ENCODE peak calls at places on chromosomes 12 and 14, in five cellular contexts. Y, L, Q, X and O are unnamed samples.

GRCh38 chr14:64788706-64789105 is 84.5 kb downstream of the PLEKHG3 start:
- DNase-seq in Y (peak), Q (no peak), L (no peak), X (peak), O (peak)

GRCh38 chr12:5689773-5690172 is 255.3 kb downstream of the ANO2 start:
- DNase-seq in L (no peak), X (no peak), Y (no peak), Q (no peak), O (no peak)

GRCh38 chr14:28661171-28661772 is 105.3 kb upstream of the FOXG1 start:
- DNase-seq in X (peak), Y (no peak), L (no peak), Q (no peak), O (peak)

GRCh38 chr12:87793134-87793533 is 236.1 kb downstream of the C12orf50 start:
- DNase-seq in Y (no peak), Q (no peak), L (no peak), X (no peak), O (no peak)

GRCh38 chr12:68016136-68016535 is 26.9 kb downstream of the IFNG-AS1 start:
- DNase-seq in Q (no peak), X (no peak), Y (no peak), L (no peak), O (no peak)

GRCh38 chr14:20956376-20956976 is 1.2 kb downstream of the RNASE2 start:
- DNase-seq in L (no peak), Y (no peak), X (no peak), Q (no peak), O (no peak)

GRCh38 chr12:76402259-76402658 is 54.0 kb upstream of the BBS10 start:
- DNase-seq in L (no peak), X (no peak), Q (no peak), Y (no peak), O (no peak)

GRCh38 chr12:98578821-98579220 is 14.7 kb upstream of the SLC25A3 start:
- DNase-seq in L (no peak), Q (no peak), X (no peak), Y (no peak), O (no peak)

GRCh38 chr12:112303004-112303403 is 79.2 kb downstream of the HECTD4 start:
- DNase-seq in L (peak), X (peak), Q (peak), Y (peak), O (peak)

GRCh38 chr12:95022477-95022876 is 19.0 kb upstream of the NDUFA12 start:
- DNase-seq in X (no peak), Y (no peak), Q (no peak), L (no peak), O (no peak)

GRCh38 chr14:61111145-61112130 is 130.4 kb downstream of the SLC38A6 start:
- DNase-seq in X (no peak), Y (no peak), Q (no peak), L (no peak), O (peak)

GRCh38 chr12:55037349-55037748 is 17.6 kb downstream of the NEUROD4 start:
- DNase-seq in X (no peak), L (no peak), Q (no peak), Y (no peak), O (no peak)

GRCh38 chr12:62787023-62787422 is 147.9 kb downstream of the PPM1H start:
- DNase-seq in Q (no peak), X (no peak), Y (no peak), L (no peak), O (no peak)

GRCh38 chr14:23183479-23183878 is at the start of gene SLC7A8:
- DNase-seq in Y (no peak), Q (no peak), L (peak), X (no peak), O (no peak)

GRCh38 chr12:39011161-39011560 is 105.8 kb upstream of the CPNE8 start:
- DNase-seq in L (no peak), Y (no peak), X (no peak), Q (no peak), O (no peak)

GRCh38 chr14:67554341-67554740 is 21.3 kb downstream of the PLEKHH1 start:
- DNase-seq in L (no peak), X (no peak), Y (no peak), Q (no peak), O (no peak)

GRCh38 chr12:113185180-113186032 is at the start of the genes DDX54 and RITA1:
- DNase-seq in L (peak), X (peak), Y (peak), Q (peak), O (no peak)

GRCh38 chr12:95724767-95725166 is 65.8 kb downstream of the NTN4 start:
- DNase-seq in Y (no peak), L (no peak), Q (no peak), X (no peak), O (no peak)

GRCh38 chr14:69694730-69695663 is 71.9 kb upstream of the SRSF5 start:
- DNase-seq in X (no peak), Y (no peak), Q (peak), L (peak), O (no peak)

GRCh38 chr12:51171884-51172514 is 936 bp downstream of the TFCP2 start:
- DNase-seq in L (peak), Q (peak), X (peak), Y (no peak), O (no peak)

GRCh38 chr14:52059614-52060013 is 9.2 kb downstream of the NID2 start:
- DNase-seq in Q (no peak), Y (no peak), X (no peak), L (no peak), O (peak)

GRCh38 chr12:130634866-130635265 is 81.2 kb downstream of the RIMBP2 start:
- DNase-seq in X (no peak), Y (no peak), Q (no peak), L (no peak), O (no peak)

GRCh38 chr14:30193791-30194407 is 266.3 kb upstream of the PRKD1 start:
- DNase-seq in X (peak), Q (no peak), L (no peak), Y (peak), O (no peak)

GRCh38 chr12:47987411-47988072 is 16.7 kb downstream of the COL2A1 start:
- DNase-seq in X (no peak), Y (no peak), Q (no peak), L (no peak), O (no peak)

GRCh38 chr14:78162202-78162601 is 8.0 kb upstream of the NRXN3 start:
- DNase-seq in Y (no peak), Q (no peak), L (no peak), X (no peak), O (peak)

GRCh38 chr12:95963104-95963503 is 20.0 kb downstream of the AMDHD1 start:
- DNase-seq in Y (no peak), X (peak), L (peak), Q (peak), O (no peak)

GRCh38 chr12:130863298-130863697 is 8.6 kb upstream of the RAN start:
- DNase-seq in Q (no peak), Y (no peak), L (no peak), X (no peak), O (no peak)

GRCh38 chr12:72346331-72346944 is 74.3 kb downstream of the TRHDE start:
- DNase-seq in Y (peak), X (peak), Q (peak), L (peak), O (peak)

GRCh38 chr14:39781466-39781865 is 349.2 kb upstream of the FBXO33 start:
- DNase-seq in L (no peak), Q (no peak), X (no peak), Y (no peak), O (no peak)

GRCh38 chr12:128816643-128816920 is 7.2 kb downstream of the SLC15A4 start:
- DNase-seq in L (no peak), Y (no peak), Q (peak), X (no peak), O (no peak)

GRCh38 chr12:128819293-128820144 is 4.2 kb downstream of the SLC15A4 start:
- DNase-seq in X (no peak), L (no peak), Q (no peak), Y (no peak), O (no peak)

GRCh38 chr12:128817115-128818015 is 6.4 kb downstream of the SLC15A4 start:
- DNase-seq in Q (peak), X (peak), Y (no peak), L (no peak), O (peak)

GRCh38 chr12:128820253-128820652 is 3.5 kb downstream of the SLC15A4 start:
- DNase-seq in X (no peak), L (no peak), Q (peak), Y (no peak), O (no peak)

GRCh38 chr12:128818065-128819022 is 5.4 kb downstream of the SLC15A4 start:
- DNase-seq in L (peak), X (peak), Y (no peak), Q (peak), O (no peak)
- H3K4me3 ChIP-seq in L (peak), X (peak), Y (no peak), Q (peak), O (no peak)

GRCh38 chr12:89707992-89708792 is 446 bp downstream of the ATP2B1 start:
- DNase-seq in Q (peak), Y (no peak), X (peak), L (peak), O (no peak)

GRCh38 chr12:89708793-89709156 is at the start of gene ATP2B1:
- DNase-seq in L (peak), Q (peak), X (peak), Y (peak), O (peak)

GRCh38 chr12:89709994-89710872 is 1.6 kb upstream of the ATP2B1 start:
- DNase-seq in Y (no peak), L (peak), Q (peak), X (no peak), O (no peak)

GRCh38 chr12:89709157-89709993 is 737 bp upstream of the ATP2B1 start:
- DNase-seq in Q (peak), X (peak), L (peak), Y (peak), O (peak)

GRCh38 chr12:89710873-89711179 is 2.2 kb upstream of the ATP2B1 start:
- DNase-seq in X (no peak), L (no peak), Y (no peak), Q (no peak), O (no peak)
- H3K4me3 ChIP-seq in X (peak), L (peak), Y (peak), Q (peak), O (no peak)

GRCh38 chr12:122527478-122527944 is 462 bp downstream of the KNTC1 start:
- DNase-seq in Y (no peak), X (no peak), L (peak), Q (peak), O (no peak)

GRCh38 chr12:122526683-122527477 is at the start of the genes KNTC1 and RSRC2:
- DNase-seq in Y (peak), X (peak), L (peak), Q (peak), O (peak)

GRCh38 chr12:122533841-122534240 is 6.8 kb downstream of the KNTC1 start:
- DNase-seq in X (no peak), Y (no peak), L (no peak), Q (no peak), O (no peak)

GRCh38 chr12:122528582-122528981 is 1.5 kb downstream of the KNTC1 start:
- DNase-seq in Y (no peak), X (no peak), L (no peak), Q (no peak), O (no peak)

GRCh38 chr12:122528992-122529391 is 1.9 kb downstream of the KNTC1 start:
- DNase-seq in L (no peak), Q (peak), Y (no peak), X (no peak), O (no peak)
- H3K4me3 ChIP-seq in L (peak), Q (peak), Y (no peak), X (no peak), O (no peak)

GRCh38 chr12:89833337-89834252 is 125.0 kb upstream of the ATP2B1 start:
- DNase-seq in Y (no peak), X (no peak), L (no peak), Q (no peak), O (no peak)
- H3K4me3 ChIP-seq in Y (no peak), X (no peak), L (no peak), Q (no peak), O (no peak)